ENCODE peak calls at places on chromosome 13, in six cellular contexts. O is MG63; T is fibroblast of lung; I is uterus; X is CD8-positive, alpha-beta memory T cell; Z is fibroblast of the aortic adventitia. U is an unnamed sample.

GRCh38 chr13:112626124-112626523 is 38.2 kb upstream of the TUBGCP3 start:
- DNase-seq in O (no peak), T (no peak), I (no peak), X (no peak), Z (no peak), U (no peak)

GRCh38 chr13:75798353-75799245 is 162.5 kb downstream of the LMO7 start:
- DNase-seq in O (no peak), T (peak), I (no peak), X (no peak), Z (peak), U (no peak)

GRCh38 chr13:24709186-24709913 is 29.1 kb downstream of the ATP12A start:
- DNase-seq in O (no peak), T (no peak), I (no peak), X (peak), Z (no peak), U (no peak)

GRCh38 chr13:56917966-56918365 is 222.8 kb upstream of the PRR20A start:
- DNase-seq in O (no peak), T (no peak), I (no peak), X (no peak), Z (no peak), U (no peak)

GRCh38 chr13:92514420-92515125 is 712.0 kb upstream of the GPC6 start:
- DNase-seq in O (no peak), T (no peak), I (no peak), X (no peak), Z (no peak), U (no peak)

GRCh38 chr13:23674795-23675640 is 104.8 kb downstream of the TNFRSF19 start:
- DNase-seq in O (peak), T (peak), I (no peak), X (no peak), Z (peak), U (peak)

GRCh38 chr13:97659602-97660001 is 225.6 kb downstream of the RAP2A start:
- DNase-seq in O (no peak), T (peak), I (no peak), X (no peak), Z (peak), U (no peak)

GRCh38 chr13:96898855-96899254 is 95.4 kb downstream of the OXGR1 start:
- DNase-seq in O (no peak), T (no peak), I (no peak), X (no peak), Z (no peak), U (no peak)

GRCh38 chr13:97719759-97720158 is 233.7 kb upstream of the IPO5 start:
- DNase-seq in O (no peak), T (peak), I (no peak), X (no peak), Z (no peak), U (no peak)

GRCh38 chr13:70622785-70623184 is 514.5 kb upstream of the KLHL1 start:
- DNase-seq in O (no peak), T (no peak), I (no peak), X (no peak), Z (no peak), U (no peak)

GRCh38 chr13:99617474-99618255 is 116.4 kb downstream of the TM9SF2 start:
- DNase-seq in O (peak), T (peak), I (no peak), X (no peak), Z (peak), U (peak)

GRCh38 chr13:50979187-50979586 is 69.6 kb downstream of the RNASEH2B start:
- DNase-seq in O (no peak), T (no peak), I (no peak), X (no peak), Z (no peak), U (no peak)

GRCh38 chr13:77477299-77477848 is 58.1 kb upstream of the SCEL start:
- DNase-seq in O (no peak), T (peak), I (no peak), X (no peak), Z (no peak), U (no peak)

GRCh38 chr13:40094056-40094455 is 438.6 kb downstream of the COG6 start:
- DNase-seq in O (no peak), T (no peak), I (no peak), X (no peak), Z (no peak), U (no peak)

GRCh38 chr13:44004881-44005280 is 125.2 kb downstream of the LACC1 start:
- DNase-seq in O (peak), T (peak), I (no peak), X (no peak), Z (peak), U (peak)

GRCh38 chr13:77306458-77306857 is 20.4 kb downstream of the MYCBP2 start:
- DNase-seq in O (no peak), T (no peak), I (no peak), X (no peak), Z (no peak), U (no peak)

GRCh38 chr13:99467764-99468163 is 33.5 kb upstream of the TM9SF2 start:
- DNase-seq in O (no peak), T (peak), I (no peak), X (no peak), Z (peak), U (peak)

GRCh38 chr13:48505597-48506091 is 27.2 kb downstream of the RCBTB2 start:
- DNase-seq in O (peak), T (no peak), I (no peak), X (peak), Z (no peak), U (peak)

GRCh38 chr13:45781553-45782326 is 69.8 kb downstream of the SIAH3 start:
- DNase-seq in O (peak), T (peak), I (peak), X (no peak), Z (peak), U (no peak)

GRCh38 chr13:36819811-36820140 is 754 bp downstream of the RFXAP start:
- DNase-seq in O (peak), T (peak), I (no peak), X (no peak), Z (peak), U (no peak)

GRCh38 chr13:113946409-113947181 is 27.3 kb downstream of the C13orf46 start:
- DNase-seq in O (no peak), T (no peak), I (no peak), X (no peak), Z (no peak), U (no peak)

GRCh38 chr13:27354379-27354778 is 70.0 kb upstream of the GTF3A start:
- DNase-seq in O (no peak), T (peak), I (no peak), X (no peak), Z (peak), U (no peak)

GRCh38 chr13:34864650-34865049 is 77.4 kb upstream of the NBEA start:
- DNase-seq in O (no peak), T (peak), I (peak), X (no peak), Z (no peak), U (no peak)

DNA sequence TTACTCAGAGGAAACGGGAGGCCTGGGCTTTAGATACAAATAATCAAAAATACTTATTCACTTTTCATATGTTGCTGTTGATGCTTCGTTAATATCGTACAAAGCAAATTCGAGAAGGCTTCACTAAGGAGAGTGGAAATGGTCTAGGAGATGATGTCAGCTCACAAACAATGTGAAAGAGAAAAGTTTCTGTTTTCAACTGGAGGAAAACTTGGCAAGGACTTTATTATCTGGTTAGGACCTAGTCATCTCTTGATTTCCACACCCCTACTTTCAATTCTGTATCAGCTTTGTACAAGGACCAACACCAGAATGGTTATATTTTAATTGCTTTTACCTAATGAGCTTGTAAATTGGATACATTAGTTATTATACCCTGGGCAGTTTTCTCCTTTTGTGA is 88.0 kb downstream of the SLC10A2 start:
- DNase-seq in O (no peak), T (no peak), I (no peak), X (no peak), Z (no peak), U (no peak)
- H3K4me3 ChIP-seq in O (no peak), T (peak), I (no peak), X (no peak), Z (no peak), U (peak)

DNA sequence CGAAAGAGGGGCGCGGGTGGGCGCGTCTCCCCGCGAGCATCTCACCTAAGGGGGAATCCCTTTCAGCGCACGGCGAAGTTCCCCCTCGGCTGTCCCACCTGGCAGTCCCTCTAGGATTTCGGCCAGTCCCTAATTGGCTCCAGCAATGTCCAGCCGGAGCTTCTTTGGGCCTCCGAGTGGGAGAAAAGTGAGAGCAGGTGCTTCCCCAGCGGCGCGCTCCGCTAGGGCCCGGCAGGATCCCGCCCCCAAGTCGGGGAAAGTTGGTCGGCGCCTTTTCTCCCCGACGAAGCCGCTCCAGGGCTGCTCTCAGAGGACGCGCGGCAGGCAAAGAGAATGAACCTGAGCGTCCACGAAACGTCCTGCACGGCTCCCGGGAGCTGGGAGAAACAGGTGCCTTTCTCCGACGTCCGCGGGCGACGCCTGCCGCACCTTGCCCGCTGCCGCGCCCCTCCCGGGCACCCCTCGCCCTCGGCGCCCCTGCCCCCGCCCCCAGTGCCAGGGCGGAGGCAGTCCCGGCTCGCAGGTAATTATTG is 366 bp upstream of the KL start:
- DNase-seq in O (no peak), T (no peak), I (peak), X (no peak), Z (no peak), U (no peak)
- H3K4me3 ChIP-seq in O (peak), T (no peak), I (peak), X (no peak), Z (no peak), U (no peak)

DNA sequence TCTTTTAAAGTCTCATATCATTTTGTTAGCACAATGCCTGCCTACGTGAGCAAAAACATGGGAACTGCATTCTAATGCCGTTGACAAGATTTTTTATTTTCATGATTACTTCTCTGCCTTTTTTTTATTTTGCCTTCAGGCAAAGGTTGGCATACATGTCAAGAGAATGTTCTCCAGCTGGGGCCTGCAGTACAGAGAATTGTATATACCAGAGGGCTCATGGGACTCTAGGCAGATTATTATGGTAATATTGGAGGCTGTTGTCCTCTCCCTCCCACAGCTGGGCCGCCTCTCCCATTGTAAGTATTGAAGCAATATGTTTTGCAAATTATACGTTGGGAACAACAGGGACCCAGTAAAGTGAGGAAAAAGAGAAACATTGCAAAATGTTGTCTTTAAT is 53.9 kb upstream of the OBI1 start:
- DNase-seq in O (no peak), T (no peak), I (no peak), X (no peak), Z (no peak), U (no peak)
- H3K4me3 ChIP-seq in O (no peak), T (no peak), I (no peak), X (no peak), Z (no peak), U (no peak)

DNA sequence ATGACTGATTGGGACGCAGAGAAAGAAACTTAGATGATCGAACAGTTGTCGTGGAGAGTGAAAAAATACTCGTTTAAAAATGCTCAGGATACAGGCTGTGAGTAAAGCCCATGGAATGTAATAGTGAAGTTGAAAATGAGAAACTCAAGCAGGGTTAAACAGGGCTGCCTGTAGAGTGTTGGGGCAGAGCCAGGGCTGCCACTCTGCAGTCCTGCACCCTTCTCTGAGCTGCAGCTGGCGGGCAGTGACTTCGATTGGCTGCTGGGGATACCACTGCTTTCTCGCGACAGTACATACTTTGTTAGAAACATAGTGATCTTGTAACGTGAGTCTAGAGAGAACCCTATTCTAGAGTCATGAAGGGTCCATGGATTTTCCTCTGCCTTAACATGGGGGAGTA is 95.4 kb downstream of the ARHGEF7 start:
- DNase-seq in O (peak), T (peak), I (no peak), X (no peak), Z (peak), U (peak)
- H3K4me3 ChIP-seq in O (no peak), T (peak), I (no peak), X (no peak), Z (peak), U (peak)